ENCODE peak calls at places on chromosomes 1 and 21, in seven cellular contexts. Z is naive thymus-derived CD8-positive, alpha-beta T cell; P is fibroblast of the conjunctiva; O is ureter; A is endothelial cell; D is stimulated activated naive B cell treated with anti-CD40 and anti-IgM and Interleukin-4, amounts not matched to agents 10 μg/mL and 1 μg/mL and 100 μg/mL, for 72 hours; X is epithelial cell of prostate. L is an unnamed sample.

GRCh38 chr1:243924188-243924587 is 74.1 kb upstream of the AKT3 start:
- DNase-seq in X (no peak), Z (no peak), P (peak; percentile 51), A (no peak), O (no peak), D (no peak), L (no peak)

GRCh38 chr1:29991815-29992214 is 731.6 kb downstream of the MATN1 start:
- DNase-seq in A (no peak), O (no peak), X (no peak), Z (no peak), P (no peak), D (no peak), L (no peak)

GRCh38 chr1:238628130-238628529 is 737.4 kb upstream of the ZP4 start:
- DNase-seq in X (no peak), Z (no peak), A (no peak), D (no peak), O (no peak), P (no peak), L (no peak)

GRCh38 chr21:34186119-34186719 is 112.8 kb downstream of the MRPS6 start:
- DNase-seq in X (no peak), Z (no peak), D (no peak), A (no peak), O (peak; percentile 51), P (no peak), L (no peak)

GRCh38 chr1:204190212-204191211 is 5.8 kb downstream of the KISS1 start:
- DNase-seq in A (no peak), O (no peak), Z (peak; percentile 39), D (peak; percentile 15), X (no peak), P (no peak), L (peak; percentile 65)

GRCh38 chr1:229273507-229274232 is 2.8 kb downstream of the RAB4A start:
- DNase-seq in X (no peak), O (no peak), P (no peak), Z (no peak), D (no peak), A (no peak), L (no peak)

GRCh38 chr1:116567790-116568667 is 2.8 kb downstream of the CD58 start:
- DNase-seq in X (no peak), O (no peak), P (no peak), Z (no peak), D (no peak), A (no peak), L (no peak)

GRCh38 chr1:68973459-68974244 is 476.8 kb upstream of the DEPDC1 start:
- DNase-seq in P (peak; percentile 8), Z (no peak), D (no peak), A (no peak), X (no peak), O (no peak), L (no peak)

GRCh38 chr1:232413674-232414073 is 216.3 kb downstream of the SIPA1L2 start:
- DNase-seq in D (no peak), P (no peak), Z (no peak), X (no peak), O (no peak), A (no peak), L (no peak)

GRCh38 chr1:178122283-178122682 is 28.4 kb downstream of the RASAL2 start:
- DNase-seq in O (no peak), P (no peak), Z (no peak), D (no peak), X (no peak), A (no peak), L (no peak)

GRCh38 chr1:57300186-57300585 is 123.7 kb downstream of the DAB1 start:
- DNase-seq in X (no peak), Z (no peak), O (no peak), P (no peak), D (no peak), A (no peak), L (no peak)

GRCh38 chr1:56820755-56821461 is 1.7 kb upstream of the FYB2 start:
- DNase-seq in Z (peak; percentile 32), P (peak; percentile 62), O (peak; percentile 84), X (no peak), D (peak; percentile 47), A (peak; percentile 94), L (peak; percentile 95)

GRCh38 chr1:94983343-94983742 is 56.4 kb upstream of the CNN3 start:
- DNase-seq in P (peak; percentile 45), O (no peak), Z (no peak), A (no peak), X (peak; percentile 49), D (no peak), L (no peak)